ENCODE peak calls at places on chromosomes 3 and 15, in seven cellular contexts. X is NCI-H748 treated with DMSO at 0.1 percent for 48 hours; T is endothelial cell; B is astrocyte of the cerebellum; A is activated naive CD4-positive, alpha-beta T cell treated with anti-CD3 and anti-CD28 coated beads for 36 hours; S is stimulated activated CD8-positive, alpha-beta memory T cell treated with anti-CD3 and anti-CD28 coated beads, Interleukin-15, amount 100 ng/mL, for 4 hours; I is type B pancreatic cell. P is an unnamed sample.

GRCh38 chr3:148681080-148681479 is 16.6 kb upstream of the AGTR1 start:
- DNase-seq in S (no peak), T (no peak), A (no peak), I (no peak), X (no peak), B (no peak), P (no peak)

GRCh38 chr3:163721596-163721995 is 1356.7 kb downstream of the SI start:
- DNase-seq in S (no peak), I (no peak), X (no peak), A (no peak), B (no peak), T (no peak), P (no peak)

GRCh38 chr15:28103402-28103801 is 4.3 kb upstream of the OCA2 start:
- DNase-seq in A (no peak), T (no peak), I (peak), S (no peak), X (no peak), B (no peak), P (no peak)

GRCh38 chr3:96201463-96201862 is 612.9 kb upstream of the EPHA6 start:
- DNase-seq in S (no peak), I (no peak), B (no peak), T (no peak), A (no peak), X (no peak), P (no peak)

GRCh38 chr3:124783696-124784095 is 53.4 kb downstream of the UMPS start:
- DNase-seq in X (no peak), S (no peak), B (no peak), T (no peak), I (no peak), A (no peak), P (no peak)

GRCh38 chr3:124459678-124460077 is 270.6 kb upstream of the UMPS start:
- DNase-seq in X (no peak), I (no peak), S (no peak), B (no peak), T (no peak), A (no peak), P (no peak)

GRCh38 chr3:12353796-12354505 is 65.1 kb downstream of the PPARG start:
- DNase-seq in T (no peak), S (no peak), X (no peak), I (no peak), B (no peak), A (no peak), P (no peak)

GRCh38 chr3:56917740-56918568 is 116.2 kb upstream of the ARHGEF3 start:
- DNase-seq in A (peak), X (no peak), S (no peak), B (no peak), I (no peak), T (no peak), P (peak)

GRCh38 chr15:89177633-89178306 is 43.6 kb downstream of the RLBP1 start:
- DNase-seq in T (peak), I (no peak), A (peak), S (peak), X (no peak), B (no peak), P (peak)

GRCh38 chr15:29788433-29789034 is 33.7 kb downstream of the TJP1 start:
- DNase-seq in I (no peak), T (no peak), X (no peak), S (no peak), A (no peak), B (no peak), P (no peak)

GRCh38 chr15:77083381-77084160 is 12.7 kb upstream of the TSPAN3 start:
- DNase-seq in A (peak), T (peak), S (peak), B (no peak), X (peak), I (no peak), P (peak)

GRCh38 chr3:38840987-38841386 is 25.0 kb upstream of the SCN10A start:
- DNase-seq in A (no peak), I (no peak), X (no peak), T (no peak), S (no peak), B (no peak), P (no peak)

GRCh38 chr3:116198087-116198486 is 247.2 kb downstream of the LSAMP start:
- DNase-seq in B (no peak), X (no peak), A (no peak), S (no peak), I (no peak), T (no peak), P (no peak)

GRCh38 chr15:68792901-68793766 is 27.6 kb downstream of the ANP32A start:
- DNase-seq in A (no peak), I (no peak), T (no peak), X (no peak), B (no peak), S (no peak), P (no peak)

GRCh38 chr15:66170716-66171115 is 82.8 kb downstream of the MEGF11 start:
- DNase-seq in I (no peak), T (no peak), B (no peak), X (no peak), A (no peak), S (no peak), P (no peak)

GRCh38 chr3:148218222-148218621 is 479.5 kb upstream of the AGTR1 start:
- DNase-seq in S (no peak), T (no peak), B (no peak), I (no peak), X (no peak), A (no peak), P (no peak)

GRCh38 chr3:101695779-101696372 is 9.4 kb upstream of the RPL24 start:
- DNase-seq in T (peak), I (no peak), A (peak), B (no peak), S (no peak), X (no peak), P (no peak)

GRCh38 chr15:33636234-33636633 is 325.5 kb downstream of the RYR3 start:
- DNase-seq in B (no peak), X (no peak), A (no peak), I (no peak), T (no peak), S (no peak), P (no peak)

GRCh38 chr15:87129916-87130315 is 1050.2 kb downstream of the AGBL1 start:
- DNase-seq in I (no peak), B (no peak), T (no peak), X (no peak), A (no peak), S (no peak), P (no peak)

GRCh38 chr3:160226026-160226739 is 961 bp downstream of the C3orf80 start:
- DNase-seq in T (peak), X (no peak), A (peak), B (no peak), I (no peak), S (no peak), P (no peak)

GRCh38 chr3:16548721-16549120 is 35.2 kb upstream of the RFTN1 start:
- DNase-seq in S (no peak), I (no peak), A (no peak), X (no peak), B (peak), T (no peak), P (no peak)

GRCh38 chr3:69405067-69405466 is 19.2 kb upstream of the FRMD4B start:
- DNase-seq in X (no peak), S (no peak), T (no peak), B (no peak), I (no peak), A (no peak), P (no peak)

GRCh38 chr15:80970018-80970657 is 19.5 kb downstream of the MESD start:
- DNase-seq in S (peak), I (no peak), B (peak), X (peak), A (peak), T (peak), P (peak)

GRCh38 chr3:15521573-15521965 is at the start of gene COLQ:
- DNase-seq in A (no peak), T (peak), X (no peak), S (no peak), I (no peak), B (no peak), P (no peak)

GRCh38 chr3:120848503-120848902 is 59.5 kb upstream of the STXBP5L start:
- DNase-seq in T (no peak), A (no peak), B (no peak), S (no peak), X (no peak), I (no peak), P (no peak)

GRCh38 chr3:99637041-99637380 is 1.4 kb upstream of the COL8A1 start:
- DNase-seq in A (peak), X (no peak), I (no peak), S (no peak), B (no peak), T (no peak), P (no peak)

GRCh38 chr3:143697975-143698374 is 150.3 kb downstream of the SLC9A9 start:
- DNase-seq in B (no peak), T (no peak), X (no peak), I (no peak), A (no peak), S (no peak), P (no peak)

GRCh38 chr3:39050020-39050419 is 1.7 kb downstream of the SCN11A start:
- DNase-seq in T (no peak), X (no peak), S (no peak), I (no peak), A (no peak), B (no peak), P (no peak)

GRCh38 chr3:66378256-66378655 is 122.6 kb downstream of the LRIG1 start:
- DNase-seq in B (no peak), S (no peak), T (peak), A (peak), X (peak), I (no peak), P (peak)

GRCh38 chr15:101532865-101533264 is 43.4 kb upstream of the PCSK6 start:
- DNase-seq in I (no peak), B (no peak), S (no peak), T (no peak), X (no peak), A (no peak), P (no peak)

GRCh38 chr3:135034291-135034768 is 239.3 kb downstream of the EPHB1 start:
- DNase-seq in S (no peak), I (no peak), X (peak), A (no peak), B (no peak), T (no peak), P (no peak)

P was measured in B cell.